ENCODE peak calls at places on chromosomes 11 and 22, in five cellular contexts. M, C, S, Y and Z are unnamed samples.

GRCh38 chr22:36332623-36333331 is 55.0 kb downstream of the MYH9 start:
- DNase-seq in M (peak; percentile 92), C (no peak), S (no peak), Y (peak; percentile 73), Z (peak; percentile 41)

GRCh38 chr11:73387594-73388021 is 11.4 kb downstream of the RELT start:
- DNase-seq in M (no peak), C (no peak), S (no peak), Y (no peak), Z (peak; percentile 65)

GRCh38 chr11:57464343-57465181 is 4.2 kb downstream of the RTN4RL2 start:
- DNase-seq in M (no peak), C (no peak), S (no peak), Y (no peak), Z (no peak)

GRCh38 chr11:26905368-26905767 is 88.5 kb upstream of the FIBIN start:
- DNase-seq in M (no peak), C (no peak), S (no peak), Y (no peak), Z (no peak)

GRCh38 chr11:1031121-1031899 is 5.2 kb downstream of the MUC6 start:
- DNase-seq in M (no peak), C (no peak), S (no peak), Y (no peak), Z (no peak)

GRCh38 chr22:50360578-50360977 is 17.5 kb downstream of the PPP6R2 start:
- DNase-seq in M (no peak), C (no peak), S (no peak), Y (no peak), Z (no peak)

GRCh38 chr11:45107051-45107450 is 39.4 kb upstream of the PRDM11 start:
- DNase-seq in M (no peak), C (no peak), S (no peak), Y (no peak), Z (no peak)

GRCh38 chr11:108902027-108902469 is 237.2 kb downstream of the DDX10 start:
- DNase-seq in M (no peak), C (no peak), S (no peak), Y (no peak), Z (no peak)

GRCh38 chr11:14907411-14908213 is 15.6 kb upstream of the CYP2R1 start:
- DNase-seq in M (peak; percentile 60), C (no peak), S (peak; percentile 89), Y (peak; percentile 90), Z (peak; percentile 77)

GRCh38 chr22:35616043-35616442 is 1.1 kb downstream of the MB start:
- DNase-seq in M (no peak), C (no peak), S (no peak), Y (no peak), Z (no peak)

GRCh38 chr11:61446211-61446651 is 16.3 kb downstream of the SDHAF2 start:
- DNase-seq in M (peak; percentile 82), C (peak; percentile 68), S (peak; percentile 91), Y (peak; percentile 88), Z (peak; percentile 93)

GRCh38 chr22:35334010-35334409 is 34.3 kb downstream of the TOM1 start:
- DNase-seq in M (no peak), C (no peak), S (no peak), Y (no peak), Z (no peak)

GRCh38 chr11:64089027-64089360 is 53.3 kb downstream of the FLRT1 start:
- DNase-seq in M (no peak), C (no peak), S (no peak), Y (no peak), Z (no peak)

GRCh38 chr11:86341382-86341781 is 33.3 kb upstream of the CCDC81 start:
- DNase-seq in M (no peak), C (no peak), S (no peak), Y (no peak), Z (no peak)

GRCh38 chr11:130096823-130097222 is 27.1 kb downstream of the APLP2 start:
- DNase-seq in M (no peak), C (no peak), S (no peak), Y (no peak), Z (no peak)

GRCh38 chr11:92130432-92130831 is 94.2 kb upstream of the FAT3 start:
- DNase-seq in M (no peak), C (no peak), S (no peak), Y (no peak), Z (no peak)

GRCh38 chr11:116865696-116866095 is 28.3 kb upstream of the APOA1 start:
- DNase-seq in M (no peak), C (no peak), S (no peak), Y (no peak), Z (no peak)

GRCh38 chr11:1148752-1149180 is 9.0 kb upstream of the MUC5AC start:
- DNase-seq in M (no peak), C (no peak), S (no peak), Y (no peak), Z (no peak)

GRCh38 chr11:67410984-67411784 is 4.3 kb upstream of the CARNS1 start:
- DNase-seq in M (no peak), C (no peak), S (no peak), Y (no peak), Z (no peak)

GRCh38 chr11:67411785-67412152 is 3.7 kb upstream of the CARNS1 start:
- DNase-seq in M (no peak), C (no peak), S (no peak), Y (no peak), Z (peak; percentile 53)

GRCh38 chr11:67409781-67410368 is 5.6 kb upstream of the CARNS1 start:
- DNase-seq in M (no peak), C (no peak), S (no peak), Y (peak; percentile 71), Z (no peak)

GRCh38 chr11:67409261-67409666 is 5.4 kb downstream of the TBC1D10C start:
- DNase-seq in M (no peak), C (peak; percentile 91), S (no peak), Y (peak; percentile 57), Z (no peak)

GRCh38 chr11:67410369-67410831 is 5.1 kb upstream of the CARNS1 start:
- DNase-seq in M (no peak), C (no peak), S (no peak), Y (no peak), Z (no peak)
- TF ChIP-seq POLR2A in M (no peak), C (no peak), S (no peak), Y (no peak), Z (no peak)

GRCh38 chr11:2381494-2382128 is 4.5 kb downstream of the CD81 start:
- DNase-seq in M (no peak), C (no peak), S (peak; percentile 49), Y (no peak), Z (no peak)

GRCh38 chr11:2382129-2382517 is 5.0 kb downstream of the CD81 start:
- DNase-seq in M (no peak), C (no peak), S (peak; percentile 52), Y (no peak), Z (no peak)

GRCh38 chr11:2380396-2380795 is 3.3 kb downstream of the CD81 start:
- DNase-seq in M (no peak), C (no peak), S (peak; percentile 68), Y (no peak), Z (no peak)

GRCh38 chr11:2379471-2380174 is 2.5 kb downstream of the CD81 start:
- DNase-seq in M (no peak), C (no peak), S (peak; percentile 61), Y (no peak), Z (no peak)

GRCh38 chr11:2380807-2381350 is 3.8 kb downstream of the CD81 start:
- DNase-seq in M (no peak), C (no peak), S (peak; percentile 89), Y (peak; percentile 47), Z (no peak)
- TF ChIP-seq POLR2A in M (no peak), C (no peak), S (peak; percentile 28), Y (no peak), Z (no peak)

GRCh38 chr11:119093951-119094815 is 7.5 kb downstream of the DPAGT1 start:
- DNase-seq in M (peak; percentile 14), C (no peak), S (no peak), Y (peak; percentile 37), Z (peak; percentile 85)
- TF ChIP-seq POLR2A in M (no peak), C (no peak), S (no peak), Y (no peak), Z (peak; percentile 87)

DNA sequence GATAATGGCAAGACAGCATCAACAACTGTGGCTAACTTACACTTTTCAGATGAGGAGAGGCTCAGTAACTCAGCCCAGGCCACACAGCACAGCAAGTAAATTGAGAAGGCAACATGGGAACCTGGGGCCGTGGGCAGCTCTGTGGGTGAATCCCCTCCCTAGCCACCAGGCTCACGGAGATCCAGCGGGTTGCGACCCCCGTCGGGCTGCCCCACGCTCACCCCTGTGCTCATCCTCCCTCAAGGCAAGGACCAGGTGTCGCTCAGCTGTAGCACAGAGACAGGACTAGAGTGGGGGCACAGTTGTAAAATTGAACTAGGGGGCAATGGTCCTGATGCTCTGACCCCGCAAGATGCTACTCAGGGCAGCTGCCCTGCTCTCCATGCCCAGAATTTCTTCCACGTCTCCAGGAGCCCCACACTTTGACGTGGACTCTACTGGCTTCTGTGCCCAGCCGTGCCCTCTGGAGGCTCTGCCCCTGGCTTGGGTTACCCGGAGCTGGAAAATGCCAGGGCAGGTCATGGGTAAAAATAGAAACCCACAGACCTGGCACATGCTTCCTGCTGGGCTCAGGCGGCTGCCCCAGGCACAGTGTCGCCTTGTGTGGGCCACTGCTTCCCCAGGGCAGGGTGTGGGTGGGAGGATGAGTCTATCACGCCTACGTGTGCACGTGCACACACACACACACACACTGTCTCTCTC is 9.0 kb downstream of the TUBA8 start:
- DNase-seq in M (no peak), C (no peak), S (peak; percentile 67), Y (peak; percentile 50), Z (no peak)
- TF ChIP-seq POLR2A in M (no peak), C (no peak), S (peak; percentile 20), Y (no peak), Z (no peak)

GRCh38 chr22:19971276-19972124 is 29.9 kb upstream of the TXNRD2 start:
- DNase-seq in M (no peak), C (no peak), S (no peak), Y (peak; percentile 40), Z (no peak)
- TF ChIP-seq POLR2A in M (no peak), C (no peak), S (no peak), Y (no peak), Z (no peak)